ENCODE peak calls at places on chromosomes 11 and 22, in seven cellular contexts. Y, W, R, P, M, T and E are unnamed samples.

GRCh38 chr11:111633756-111634362 is 31.6 kb downstream of the SIK2 start:
- DNase-seq in T (no peak), W (no peak), M (no peak), P (no peak), R (no peak), Y (no peak), E (no peak)

GRCh38 chr22:49151256-49152131 is 676.2 kb downstream of the BRD1 start:
- DNase-seq in T (no peak), P (no peak), M (no peak), R (no peak), W (no peak), Y (no peak), E (no peak)

GRCh38 chr11:96178014-96178745 is 164.8 kb downstream of the MAML2 start:
- DNase-seq in R (no peak), W (no peak), Y (no peak), T (no peak), P (no peak), M (no peak), E (no peak)

GRCh38 chr11:15605094-15605493 is 490.4 kb downstream of the INSC start:
- DNase-seq in M (no peak), R (no peak), T (no peak), Y (no peak), P (no peak), W (no peak), E (no peak)

GRCh38 chr11:19988598-19988997 is 171.7 kb downstream of the DBX1 start:
- DNase-seq in T (no peak), Y (no peak), W (no peak), R (no peak), P (no peak), M (no peak), E (peak; percentile 95)

GRCh38 chr11:1108246-1108900 is 33.7 kb downstream of the MUC2 start:
- DNase-seq in R (no peak), Y (no peak), W (no peak), M (no peak), P (no peak), T (no peak), E (no peak)

GRCh38 chr22:40257979-40258378 is 80.3 kb downstream of the TNRC6B start:
- DNase-seq in W (no peak), P (no peak), R (no peak), T (no peak), M (no peak), Y (no peak), E (no peak)

GRCh38 chr11:12483604-12484003 is 106.2 kb downstream of the PARVA start:
- DNase-seq in P (no peak), W (no peak), M (no peak), T (no peak), Y (no peak), R (no peak), E (no peak)

GRCh38 chr11:23021287-23021863 is 161.1 kb upstream of the CCDC179 start:
- DNase-seq in T (no peak), Y (no peak), W (peak; percentile 12), R (no peak), M (no peak), P (peak; percentile 25), E (no peak)

GRCh38 chr11:10450451-10451398 is 4.3 kb upstream of the AMPD3 start:
- DNase-seq in T (peak; percentile 49), M (no peak), P (peak; percentile 83), Y (peak; percentile 60), W (no peak), R (peak; percentile 23), E (no peak)